ENCODE peak calls at places on chromosomes 7 and 10, in six cellular contexts. V is CD8-positive, alpha-beta T cell; I is pancreas; C is right cardiac atrium; K is CD4-positive, CD25-positive, alpha-beta regulatory T cell; S is NAMALWA. X is an unnamed sample.

GRCh38 chr7:129906700-129907099 is 46.1 kb downstream of the UBE2H start:
- DNase-seq in V (no peak), I (no peak), C (no peak), K (no peak), S (no peak), X (peak)

GRCh38 chr7:142482899-142483658 is 225.2 kb upstream of the PRSS58 start:
- DNase-seq in V (peak), I (no peak), C (peak), K (peak), S (peak), X (peak)

GRCh38 chr10:64271983-64272382 is 750.8 kb downstream of the REEP3 start:
- DNase-seq in V (no peak), I (no peak), C (no peak), K (no peak), S (peak), X (no peak)

GRCh38 chr10:91201213-91201996 is 19.1 kb upstream of the PCGF5 start:
- DNase-seq in V (peak), I (no peak), C (no peak), K (no peak), S (peak), X (peak)

GRCh38 chr10:30043476-30044270 is 15.7 kb downstream of the JCAD start:
- DNase-seq in V (no peak), I (no peak), C (no peak), K (no peak), S (no peak), X (no peak)

GRCh38 chr7:155456772-155457543 is 971 bp upstream of the EN2 start:
- DNase-seq in V (no peak), I (peak), C (peak), K (no peak), S (no peak), X (no peak)

GRCh38 chr7:644381-645305 is 81.9 kb upstream of the DNAAF5 start:
- DNase-seq in V (no peak), I (peak), C (peak), K (no peak), S (no peak), X (no peak)

GRCh38 chr10:27252267-27253000 is 11.8 kb upstream of the ACBD5 start:
- DNase-seq in V (peak), I (peak), C (peak), K (peak), S (no peak), X (peak)

GRCh38 chr7:107152011-107152410 is 16.8 kb upstream of the HBP1 start:
- DNase-seq in V (no peak), I (no peak), C (no peak), K (no peak), S (no peak), X (no peak)

GRCh38 chr7:36923831-36924555 is 199.7 kb upstream of the AOAH start:
- DNase-seq in V (no peak), I (no peak), C (no peak), K (no peak), S (no peak), X (no peak)

GRCh38 chr10:6346621-6347020 is 143.9 kb downstream of the PFKFB3 start:
- DNase-seq in V (no peak), I (no peak), C (no peak), K (no peak), S (no peak), X (no peak)

GRCh38 chr7:47669178-47669878 is 87.4 kb upstream of the TNS3 start:
- DNase-seq in V (no peak), I (no peak), C (peak), K (no peak), S (peak), X (no peak)

GRCh38 chr7:99944508-99945070 is 15.2 kb upstream of the GJC3 start:
- DNase-seq in V (no peak), I (no peak), C (no peak), K (no peak), S (no peak), X (no peak)

GRCh38 chr10:99694171-99694570 is 34.9 kb downstream of the ENTPD7 start:
- DNase-seq in V (no peak), I (no peak), C (no peak), K (no peak), S (no peak), X (no peak)

GRCh38 chr10:32893431-32893830 is 64.6 kb downstream of the ITGB1 start:
- DNase-seq in V (no peak), I (no peak), C (no peak), K (no peak), S (no peak), X (no peak)

GRCh38 chr7:142587578-142588191 is 161.6 kb upstream of the PRSS1 start:
- DNase-seq in V (no peak), I (no peak), C (no peak), K (no peak), S (peak), X (peak)

GRCh38 chr10:46247808-46248569 is 38.8 kb upstream of the ANTXRL start:
- DNase-seq in V (no peak), I (peak), C (peak), K (no peak), S (no peak), X (no peak)

GRCh38 chr7:155831807-155832524 is 19.7 kb upstream of the SHH start:
- DNase-seq in V (no peak), I (no peak), C (no peak), K (no peak), S (no peak), X (no peak)

GRCh38 chr10:72976886-72977285 is 22.3 kb upstream of the PLA2G12B start:
- DNase-seq in V (no peak), I (no peak), C (no peak), K (no peak), S (no peak), X (no peak)

GRCh38 chr7:139731802-139732470 is 45.9 kb downstream of the HIPK2 start:
- DNase-seq in V (no peak), I (peak), C (peak), K (no peak), S (no peak), X (no peak)

GRCh38 chr7:2019693-2020511 is 212.8 kb downstream of the MAD1L1 start:
- DNase-seq in V (peak), I (peak), C (peak), K (no peak), S (no peak), X (peak)

GRCh38 chr7:116138202-116138801 is 72.0 kb upstream of the TES start:
- DNase-seq in V (no peak), I (no peak), C (no peak), K (no peak), S (peak), X (peak)